ENCODE peak calls at places on chromosomes 11 and 22, in nine cellular contexts. L is MM.1S; K is activated T-cell treated with anti-CD3 and anti-CD28 coated beads, Interleukin-2, amount 50 U/mL, for 72 hours; Q is type B pancreatic cell; X is HEK293T; I is DMS153; D is HFFc6; Y is aorta; M is cardiac muscle cell. W is an unnamed sample.

GRCh38 chr11:78350646-78351165 is 66.9 kb downstream of the GAB2 start:
- DNase-seq in L (no peak), K (no peak), Q (no peak), X (no peak), I (no peak), D (peak; percentile 20), Y (no peak), M (no peak), W (peak; percentile 7)

GRCh38 chr11:1749787-1750351 is 526 bp downstream of the IFITM10 start:
- DNase-seq in L (no peak), K (no peak), Q (no peak), X (no peak), I (peak; percentile 43), D (peak; percentile 78), Y (peak; percentile 83), M (no peak), W (peak; percentile 31)

GRCh38 chr11:114293201-114293711 is 2.9 kb upstream of the NNMT start:
- DNase-seq in L (no peak), K (no peak), Q (no peak), X (no peak), I (no peak), D (no peak), Y (no peak), M (no peak), W (no peak)

GRCh38 chr11:130323452-130324448 is 9.0 kb upstream of the ZBTB44 start:
- DNase-seq in L (no peak), K (no peak), Q (no peak), X (no peak), I (no peak), D (no peak), Y (no peak), M (no peak), W (no peak)

GRCh38 chr22:25368271-25368670 is 148.8 kb downstream of the CRYBB2 start:
- DNase-seq in L (no peak), K (no peak), Q (no peak), X (no peak), I (no peak), D (peak; percentile 40), Y (no peak), M (no peak), W (no peak)

GRCh38 chr11:69352715-69353325 is 58.9 kb downstream of the MYEOV start:
- DNase-seq in L (no peak), K (peak; percentile 49), Q (no peak), X (no peak), I (no peak), D (peak; percentile 94), Y (no peak), M (no peak), W (no peak)

GRCh38 chr22:44389926-44390925 is 77.5 kb upstream of the SHISAL1 start:
- DNase-seq in L (no peak), K (no peak), Q (no peak), X (no peak), I (no peak), D (no peak), Y (peak; percentile 56), M (no peak), W (no peak)

GRCh38 chr11:73372371-73372993 is 3.7 kb upstream of the RELT start:
- DNase-seq in L (peak; percentile 87), K (no peak), Q (no peak), X (no peak), I (no peak), D (peak; percentile 53), Y (no peak), M (no peak), W (no peak)

GRCh38 chr11:9060700-9061111 is 30.7 kb downstream of the SCUBE2 start:
- DNase-seq in L (peak; percentile 51), K (peak; percentile 86), Q (no peak), X (peak; percentile 25), I (no peak), D (no peak), Y (no peak), M (peak; percentile 17), W (peak; percentile 31)

GRCh38 chr11:96472085-96472484 is 82.3 kb downstream of the JRKL start:
- DNase-seq in L (no peak), K (no peak), Q (no peak), X (no peak), I (no peak), D (no peak), Y (no peak), M (no peak), W (peak; percentile 11)

GRCh38 chr22:32396255-32396654 is 15.8 kb downstream of the RTCB start:
- DNase-seq in L (no peak), K (no peak), Q (no peak), X (no peak), I (no peak), D (no peak), Y (no peak), M (no peak), W (no peak)

GRCh38 chr11:130711193-130711592 is 205.1 kb downstream of the SNX19 start:
- DNase-seq in L (no peak), K (no peak), Q (no peak), X (no peak), I (no peak), D (no peak), Y (no peak), M (no peak), W (no peak)

GRCh38 chr11:35151896-35152295 is 12.9 kb downstream of the CD44 start:
- DNase-seq in L (no peak), K (no peak), Q (no peak), X (no peak), I (no peak), D (no peak), Y (no peak), M (no peak), W (no peak)

GRCh38 chr22:50197000-50197800 is 3.6 kb upstream of the SELENOO start:
- DNase-seq in L (no peak), K (no peak), Q (no peak), X (no peak), I (no peak), D (no peak), Y (no peak), M (no peak), W (no peak)

GRCh38 chr11:82533628-82534353 is 199.9 kb downstream of the FAM181B start:
- DNase-seq in L (peak; percentile 55), K (no peak), Q (no peak), X (no peak), I (no peak), D (no peak), Y (no peak), M (no peak), W (no peak)

GRCh38 chr11:106021181-106021966 is 666 bp downstream of the MSANTD4 start:
- DNase-seq in L (no peak), K (no peak), Q (no peak), X (no peak), I (no peak), D (peak; percentile 13), Y (no peak), M (no peak), W (peak; percentile 42)

W was measured in erythroblast.